ENCODE peak calls at places on chromosomes 16 and 17, in four cellular contexts. Z is astrocyte of the cerebellum, R is AG10803, V is uterus. A is an unnamed sample.

GRCh38 chr16:78310990-78311561 is 211.6 kb downstream of the WWOX start:
- DNase-seq in Z (peak), R (peak), V (no peak), A (no peak)

GRCh38 chr17:50468120-50469004 is at the start of gene CHAD:
- DNase-seq in V (no peak), R (no peak), Z (no peak), A (no peak)

GRCh38 chr17:60330731-60331130 is 61.2 kb downstream of the USP32 start:
- DNase-seq in V (no peak), Z (peak), R (peak), A (no peak)

GRCh38 chr17:82444941-82445521 is 5.5 kb downstream of the CYBC1 start:
- DNase-seq in Z (peak), V (no peak), R (no peak), A (no peak)

GRCh38 chr17:9937164-9937835 is 32.2 kb upstream of the RCVRN start:
- DNase-seq in Z (peak), V (peak), R (peak), A (peak)

GRCh38 chr16:88971371-88972097 is 5.5 kb downstream of the CBFA2T3 start:
- DNase-seq in Z (no peak), V (no peak), R (no peak), A (peak)

GRCh38 chr16:67654069-67654911 is 5.8 kb downstream of the ACD start:
- DNase-seq in V (no peak), R (no peak), Z (no peak), A (no peak)

GRCh38 chr16:10881479-10882030 is 4.6 kb downstream of the CIITA start:
- DNase-seq in R (no peak), V (no peak), Z (no peak), A (no peak)

GRCh38 chr16:47847220-47847970 is 308.4 kb downstream of the ABCC12 start:
- DNase-seq in R (peak), V (no peak), Z (no peak), A (no peak)

GRCh38 chr17:2688351-2689342 is 22.9 kb downstream of the CLUH start:
- DNase-seq in V (peak), R (no peak), Z (no peak), A (peak)

GRCh38 chr16:52474679-52475078 is 72.3 kb downstream of the TOX3 start:
- DNase-seq in Z (no peak), V (no peak), R (no peak), A (no peak)

GRCh38 chr16:58047557-58048348 is 22.2 kb downstream of the MMP15 start:
- DNase-seq in V (no peak), R (no peak), Z (no peak), A (no peak)

GRCh38 chr16:15865742-15866141 is 8.9 kb upstream of the MYH11 start:
- DNase-seq in Z (peak), R (peak), V (no peak), A (no peak)

GRCh38 chr16:88596477-88596876 is 26.3 kb downstream of the ZC3H18 start:
- DNase-seq in V (no peak), R (peak), Z (no peak), A (no peak)

A was measured in heart right ventricle.